ENCODE peak calls at places on chromosomes 6 and 20, in eight cellular contexts. One of them, this sample, is unnamed.
A peak's percentile ranks its signal among the peaks of the same experiment; 100 is the strongest.

GRCh38 chr6:52536424-52536916 is 40.4 kb downstream of the TRAM2 start:
- DNase-seq in HuH-7.5: no peak
- DNase-seq in AML-193: no peak
- DNase-seq in colonic mucosa: no peak
- DNase-seq in left ventricle myocardium inferior: no peak
- DNase-seq in HCEC 1CT: no peak
- DNase-seq in transverse colon: peak; percentile 65
- DNase-seq in left cardiac atrium: no peak
- DNase-seq in this sample: no peak

GRCh38 chr20:46060975-46061374 is 28.8 kb downstream of the NCOA5 start:
- DNase-seq in HuH-7.5: no peak
- DNase-seq in AML-193: no peak
- DNase-seq in colonic mucosa: no peak
- DNase-seq in left ventricle myocardium inferior: no peak
- DNase-seq in HCEC 1CT: no peak
- DNase-seq in transverse colon: no peak
- DNase-seq in left cardiac atrium: no peak
- DNase-seq in this sample: no peak

GRCh38 chr6:42751055-42751454 is 5.2 kb upstream of the TBCC start:
- DNase-seq in HuH-7.5: no peak
- DNase-seq in AML-193: no peak
- DNase-seq in colonic mucosa: no peak
- DNase-seq in left ventricle myocardium inferior: no peak
- DNase-seq in HCEC 1CT: no peak
- DNase-seq in transverse colon: no peak
- DNase-seq in left cardiac atrium: no peak
- DNase-seq in this sample: no peak

GRCh38 chr6:129795261-129795660 is 65.9 kb downstream of the TMEM244 start:
- DNase-seq in HuH-7.5: no peak
- DNase-seq in AML-193: no peak
- DNase-seq in colonic mucosa: no peak
- DNase-seq in left ventricle myocardium inferior: no peak
- DNase-seq in HCEC 1CT: no peak
- DNase-seq in transverse colon: no peak
- DNase-seq in left cardiac atrium: no peak
- DNase-seq in this sample: no peak

GRCh38 chr6:139473239-139473701 is 98.8 kb upstream of the CITED2 start:
- DNase-seq in HuH-7.5: no peak
- DNase-seq in AML-193: no peak
- DNase-seq in colonic mucosa: no peak
- DNase-seq in left ventricle myocardium inferior: no peak
- DNase-seq in HCEC 1CT: no peak
- DNase-seq in transverse colon: no peak
- DNase-seq in left cardiac atrium: peak; percentile 26
- DNase-seq in this sample: no peak

GRCh38 chr6:93017213-93017612 is 402.1 kb downstream of the EPHA7 start:
- DNase-seq in HuH-7.5: no peak
- DNase-seq in AML-193: no peak
- DNase-seq in colonic mucosa: no peak
- DNase-seq in left ventricle myocardium inferior: no peak
- DNase-seq in HCEC 1CT: no peak
- DNase-seq in transverse colon: no peak
- DNase-seq in left cardiac atrium: no peak
- DNase-seq in this sample: no peak

GRCh38 chr20:39289316-39289715 is 327.2 kb downstream of the DHX35 start:
- DNase-seq in HuH-7.5: no peak
- DNase-seq in AML-193: no peak
- DNase-seq in colonic mucosa: no peak
- DNase-seq in left ventricle myocardium inferior: no peak
- DNase-seq in HCEC 1CT: no peak
- DNase-seq in transverse colon: no peak
- DNase-seq in left cardiac atrium: no peak
- DNase-seq in this sample: no peak

GRCh38 chr6:43428874-43429273 is 1.5 kb downstream of the ABCC10 start:
- DNase-seq in HuH-7.5: no peak
- DNase-seq in AML-193: no peak
- DNase-seq in colonic mucosa: no peak
- DNase-seq in left ventricle myocardium inferior: no peak
- DNase-seq in HCEC 1CT: no peak
- DNase-seq in transverse colon: no peak
- DNase-seq in left cardiac atrium: no peak
- DNase-seq in this sample: no peak

GRCh38 chr20:671252-672030 is 4.2 kb downstream of the SCRT2 start:
- DNase-seq in HuH-7.5: no peak
- DNase-seq in AML-193: no peak
- DNase-seq in colonic mucosa: no peak
- DNase-seq in left ventricle myocardium inferior: no peak
- DNase-seq in HCEC 1CT: no peak
- DNase-seq in transverse colon: no peak
- DNase-seq in left cardiac atrium: no peak
- DNase-seq in this sample: no peak

GRCh38 chr6:47437592-47437991 is 40.0 kb upstream of the CD2AP start:
- DNase-seq in HuH-7.5: no peak
- DNase-seq in AML-193: no peak
- DNase-seq in colonic mucosa: no peak
- DNase-seq in left ventricle myocardium inferior: no peak
- DNase-seq in HCEC 1CT: no peak
- DNase-seq in transverse colon: no peak
- DNase-seq in left cardiac atrium: no peak
- DNase-seq in this sample: no peak

GRCh38 chr6:162854228-162854627 is 126.5 kb downstream of the PACRG start:
- DNase-seq in HuH-7.5: no peak
- DNase-seq in AML-193: no peak
- DNase-seq in colonic mucosa: no peak
- DNase-seq in left ventricle myocardium inferior: no peak
- DNase-seq in HCEC 1CT: no peak
- DNase-seq in transverse colon: no peak
- DNase-seq in left cardiac atrium: no peak
- DNase-seq in this sample: no peak

GRCh38 chr6:53879608-53880007 is 84.8 kb downstream of the LRRC1 start:
- DNase-seq in HuH-7.5: no peak
- DNase-seq in AML-193: no peak
- DNase-seq in colonic mucosa: no peak
- DNase-seq in left ventricle myocardium inferior: no peak
- DNase-seq in HCEC 1CT: no peak
- DNase-seq in transverse colon: no peak
- DNase-seq in left cardiac atrium: no peak
- DNase-seq in this sample: no peak

GRCh38 chr6:46749731-46750130 is 3.0 kb downstream of the ANKRD66 start:
- DNase-seq in HuH-7.5: no peak
- DNase-seq in AML-193: no peak
- DNase-seq in colonic mucosa: no peak
- DNase-seq in left ventricle myocardium inferior: no peak
- DNase-seq in HCEC 1CT: no peak
- DNase-seq in transverse colon: no peak
- DNase-seq in left cardiac atrium: no peak
- DNase-seq in this sample: no peak

GRCh38 chr6:17638212-17638611 is 38.1 kb downstream of the FAM8A1 start:
- DNase-seq in HuH-7.5: no peak
- DNase-seq in AML-193: no peak
- DNase-seq in colonic mucosa: no peak
- DNase-seq in left ventricle myocardium inferior: no peak
- DNase-seq in HCEC 1CT: no peak
- DNase-seq in transverse colon: no peak
- DNase-seq in left cardiac atrium: no peak
- DNase-seq in this sample: no peak

GRCh38 chr6:35492664-35493284 is 4.1 kb downstream of the TEAD3 start:
- DNase-seq in HuH-7.5: no peak
- DNase-seq in AML-193: no peak
- DNase-seq in colonic mucosa: no peak
- DNase-seq in left ventricle myocardium inferior: peak; percentile 5
- DNase-seq in HCEC 1CT: no peak
- DNase-seq in transverse colon: no peak
- DNase-seq in left cardiac atrium: no peak
- DNase-seq in this sample: no peak

GRCh38 chr6:75130784-75131183 is 75.1 kb downstream of the COL12A1 start:
- DNase-seq in HuH-7.5: no peak
- DNase-seq in AML-193: no peak
- DNase-seq in colonic mucosa: no peak
- DNase-seq in left ventricle myocardium inferior: no peak
- DNase-seq in HCEC 1CT: peak; percentile 76
- DNase-seq in transverse colon: no peak
- DNase-seq in left cardiac atrium: no peak
- DNase-seq in this sample: no peak

GRCh38 chr6:122833229-122833556 is 44.1 kb downstream of the SMPDL3A start:
- DNase-seq in HuH-7.5: no peak
- DNase-seq in AML-193: no peak
- DNase-seq in colonic mucosa: no peak
- DNase-seq in left ventricle myocardium inferior: no peak
- DNase-seq in HCEC 1CT: no peak
- DNase-seq in transverse colon: no peak
- DNase-seq in left cardiac atrium: no peak
- DNase-seq in this sample: no peak

GRCh38 chr20:17873410-17874270 is 95.0 kb downstream of the SNX5 start:
- DNase-seq in HuH-7.5: no peak
- DNase-seq in AML-193: no peak
- DNase-seq in colonic mucosa: peak; percentile 96
- DNase-seq in left ventricle myocardium inferior: peak; percentile 86
- DNase-seq in HCEC 1CT: peak; percentile 88
- DNase-seq in transverse colon: peak; percentile 91
- DNase-seq in left cardiac atrium: peak; percentile 90
- DNase-seq in this sample: no peak

GRCh38 chr6:159908535-159908934 is 17.7 kb downstream of the MAS1 start:
- DNase-seq in HuH-7.5: no peak
- DNase-seq in AML-193: no peak
- DNase-seq in colonic mucosa: no peak
- DNase-seq in left ventricle myocardium inferior: no peak
- DNase-seq in HCEC 1CT: peak; percentile 54
- DNase-seq in transverse colon: no peak
- DNase-seq in left cardiac atrium: no peak
- DNase-seq in this sample: no peak

GRCh38 chr6:134288538-134289203 is 29.2 kb downstream of the SGK1 start:
- DNase-seq in HuH-7.5: no peak
- DNase-seq in AML-193: peak; percentile 95
- DNase-seq in colonic mucosa: no peak
- DNase-seq in left ventricle myocardium inferior: no peak
- DNase-seq in HCEC 1CT: peak; percentile 95
- DNase-seq in transverse colon: no peak
- DNase-seq in left cardiac atrium: no peak
- DNase-seq in this sample: peak; percentile 97

GRCh38 chr6:79048611-79049010 is 29.4 kb downstream of the PHIP start:
- DNase-seq in HuH-7.5: no peak
- DNase-seq in AML-193: peak; percentile 48
- DNase-seq in colonic mucosa: no peak
- DNase-seq in left ventricle myocardium inferior: no peak
- DNase-seq in HCEC 1CT: peak; percentile 45
- DNase-seq in transverse colon: no peak
- DNase-seq in left cardiac atrium: no peak
- DNase-seq in this sample: peak; percentile 12

GRCh38 chr6:1131285-1132079 is 180.4 kb upstream of the FOXQ1 start:
- DNase-seq in HuH-7.5: no peak
- DNase-seq in AML-193: no peak
- DNase-seq in colonic mucosa: no peak
- DNase-seq in left ventricle myocardium inferior: peak; percentile 29
- DNase-seq in HCEC 1CT: peak; percentile 80
- DNase-seq in transverse colon: no peak
- DNase-seq in left cardiac atrium: no peak
- DNase-seq in this sample: peak; percentile 84

GRCh38 chr6:32152414-32153251 is 894 bp upstream of the PRRT1 start:
- DNase-seq in HuH-7.5: no peak
- DNase-seq in AML-193: no peak
- DNase-seq in colonic mucosa: no peak
- DNase-seq in left ventricle myocardium inferior: no peak
- DNase-seq in HCEC 1CT: peak; percentile 31
- DNase-seq in transverse colon: no peak
- DNase-seq in left cardiac atrium: no peak
- DNase-seq in this sample: peak; percentile 4

GRCh38 chr6:28634758-28635546 is 109.3 kb downstream of the GPX5 start:
- DNase-seq in HuH-7.5: peak; percentile 56
- DNase-seq in AML-193: no peak
- DNase-seq in colonic mucosa: peak; percentile 24
- DNase-seq in left ventricle myocardium inferior: no peak
- DNase-seq in HCEC 1CT: no peak
- DNase-seq in transverse colon: no peak
- DNase-seq in left cardiac atrium: peak; percentile 54
- DNase-seq in this sample: peak; percentile 9

GRCh38 chr6:4941782-4942672 is 61.8 kb downstream of the RPP40 start:
- DNase-seq in HuH-7.5: peak; percentile 28
- DNase-seq in AML-193: peak; percentile 75
- DNase-seq in colonic mucosa: no peak
- DNase-seq in left ventricle myocardium inferior: no peak
- DNase-seq in HCEC 1CT: peak; percentile 94
- DNase-seq in transverse colon: no peak
- DNase-seq in left cardiac atrium: peak; percentile 40
- DNase-seq in this sample: peak; percentile 97

GRCh38 chr6:138416201-138416600 is 12.2 kb downstream of the HEBP2 start:
- DNase-seq in HuH-7.5: no peak
- DNase-seq in AML-193: no peak
- DNase-seq in colonic mucosa: no peak
- DNase-seq in left ventricle myocardium inferior: no peak
- DNase-seq in HCEC 1CT: no peak
- DNase-seq in transverse colon: no peak
- DNase-seq in left cardiac atrium: no peak
- DNase-seq in this sample: no peak

GRCh38 chr6:18053071-18053475 is 65.6 kb upstream of the KIF13A start:
- DNase-seq in HuH-7.5: no peak
- DNase-seq in AML-193: no peak
- DNase-seq in colonic mucosa: no peak
- DNase-seq in left ventricle myocardium inferior: no peak
- DNase-seq in HCEC 1CT: peak; percentile 9
- DNase-seq in transverse colon: no peak
- DNase-seq in left cardiac atrium: no peak
- DNase-seq in this sample: peak; percentile 89

GRCh38 chr6:52063584-52064400 is 23.6 kb downstream of the PKHD1 start:
- DNase-seq in HuH-7.5: peak; percentile 25
- DNase-seq in AML-193: peak; percentile 91
- DNase-seq in colonic mucosa: peak; percentile 50
- DNase-seq in left ventricle myocardium inferior: no peak
- DNase-seq in HCEC 1CT: peak; percentile 42
- DNase-seq in transverse colon: peak; percentile 56
- DNase-seq in left cardiac atrium: peak; percentile 25
- DNase-seq in this sample: peak; percentile 57

GRCh38 chr6:88349511-88349910 is 183.4 kb upstream of the CNR1 start:
- DNase-seq in HuH-7.5: no peak
- DNase-seq in AML-193: no peak
- DNase-seq in colonic mucosa: no peak
- DNase-seq in left ventricle myocardium inferior: no peak
- DNase-seq in HCEC 1CT: no peak
- DNase-seq in transverse colon: no peak
- DNase-seq in left cardiac atrium: no peak
- DNase-seq in this sample: peak; percentile 58

GRCh38 chr20:41664584-41664983 is 46.4 kb upstream of the CHD6 start:
- DNase-seq in HuH-7.5: no peak
- DNase-seq in AML-193: peak; percentile 3
- DNase-seq in colonic mucosa: no peak
- DNase-seq in left ventricle myocardium inferior: no peak
- DNase-seq in HCEC 1CT: peak; percentile 15
- DNase-seq in transverse colon: no peak
- DNase-seq in left cardiac atrium: no peak
- DNase-seq in this sample: no peak

GRCh38 chr20:36644032-36644712 is 1.8 kb downstream of the SLA2 start:
- DNase-seq in HuH-7.5: no peak
- DNase-seq in AML-193: no peak
- DNase-seq in colonic mucosa: no peak
- DNase-seq in left ventricle myocardium inferior: no peak
- DNase-seq in HCEC 1CT: no peak
- DNase-seq in transverse colon: peak; percentile 41
- DNase-seq in left cardiac atrium: no peak
- DNase-seq in this sample: no peak

GRCh38 chr6:30424549-30424948 is 64.8 kb upstream of the HLA-E start:
- DNase-seq in HuH-7.5: no peak
- DNase-seq in AML-193: no peak
- DNase-seq in colonic mucosa: no peak
- DNase-seq in left ventricle myocardium inferior: no peak
- DNase-seq in HCEC 1CT: no peak
- DNase-seq in transverse colon: no peak
- DNase-seq in left cardiac atrium: no peak
- DNase-seq in this sample: no peak

GRCh38 chr6:106916891-106917290 is 57.6 kb downstream of the CD24 start:
- DNase-seq in HuH-7.5: no peak
- DNase-seq in AML-193: no peak
- DNase-seq in colonic mucosa: peak; percentile 40
- DNase-seq in left ventricle myocardium inferior: no peak
- DNase-seq in HCEC 1CT: no peak
- DNase-seq in transverse colon: peak; percentile 20
- DNase-seq in left cardiac atrium: no peak
- DNase-seq in this sample: no peak

GRCh38 chr6:111573892-111574800 is 31.5 kb downstream of the TRAF3IP2 start:
- DNase-seq in HuH-7.5: no peak
- DNase-seq in AML-193: no peak
- DNase-seq in colonic mucosa: no peak
- DNase-seq in left ventricle myocardium inferior: no peak
- DNase-seq in HCEC 1CT: peak; percentile 87
- DNase-seq in transverse colon: no peak
- DNase-seq in left cardiac atrium: peak; percentile 73
- DNase-seq in this sample: peak; percentile 80